ENCODE peak calls at places on chromosomes 12 and 14, in ten cellular contexts. I is body of pancreas, E is choroid plexus epithelial cell, Q is endodermal cell, R is right lobe of liver, M is cardiac muscle cell, G is AG04449, Z is heart right ventricle, F is kidney epithelial cell, N is ascending aorta. U is an unnamed sample.

GRCh38 chr14:51182166-51182565 is 57.9 kb upstream of the TMX1 start:
- DNase-seq in N (no peak), E (no peak), I (no peak), M (peak), G (no peak), R (no peak), Z (no peak), F (no peak), Q (no peak), U (peak)

GRCh38 chr12:15435597-15435996 is 113.3 kb downstream of the PTPRO start:
- DNase-seq in Z (no peak), E (peak), I (no peak), M (peak), G (no peak), R (no peak), Q (no peak), N (no peak), F (no peak), U (peak)

GRCh38 chr14:75399819-75400678 is 27.8 kb upstream of the JDP2 start:
- DNase-seq in F (peak), Z (peak), G (no peak), R (peak), N (peak), M (peak), I (peak), E (no peak), Q (no peak), U (peak)

GRCh38 chr14:82999802-83000201 is 1466.1 kb upstream of the SEL1L start:
- DNase-seq in Q (peak), I (no peak), R (no peak), N (no peak), F (no peak), G (no peak), Z (no peak), M (no peak), E (peak), U (no peak)

GRCh38 chr12:76688001-76688400 is 75.9 kb upstream of the ZDHHC17 start:
- DNase-seq in R (no peak), E (peak), F (no peak), Q (no peak), M (peak), N (no peak), I (no peak), Z (no peak), G (no peak), U (peak)

GRCh38 chr14:57461777-57462320 is 31.8 kb downstream of the CCDC198 start:
- DNase-seq in Q (no peak), E (peak), M (no peak), R (no peak), N (no peak), G (no peak), F (no peak), I (no peak), Z (no peak), U (no peak)

GRCh38 chr14:85463512-85463911 is 66.4 kb upstream of the FLRT2 start:
- DNase-seq in M (no peak), R (no peak), E (peak), Q (no peak), F (no peak), I (no peak), Z (peak), G (no peak), N (no peak), U (no peak)

GRCh38 chr14:75426332-75427125 is 1.3 kb upstream of the JDP2 start:
- DNase-seq in G (no peak), E (no peak), I (no peak), R (no peak), Z (no peak), M (no peak), Q (no peak), N (no peak), F (no peak), U (no peak)

GRCh38 chr12:22626429-22626828 is 1.5 kb downstream of the ETNK1 start:
- DNase-seq in I (no peak), Z (no peak), G (no peak), F (no peak), M (peak), R (no peak), N (no peak), Q (no peak), E (peak), U (peak)

GRCh38 chr14:34190746-34191145 is 239.9 kb upstream of the EGLN3 start:
- DNase-seq in R (no peak), G (no peak), F (no peak), Z (no peak), M (no peak), E (no peak), N (no peak), Q (no peak), I (no peak), U (no peak)

GRCh38 chr12:54262403-54262925 is 17.5 kb downstream of the CBX5 start:
- DNase-seq in F (no peak), N (no peak), I (no peak), R (no peak), G (no peak), E (peak), M (peak), Z (no peak), Q (no peak), U (peak)

GRCh38 chr12:104280703-104281458 is 22.7 kb upstream of the EID3 start:
- DNase-seq in E (peak), Z (no peak), M (peak), N (no peak), R (no peak), I (no peak), Q (no peak), G (peak), F (no peak), U (peak)

GRCh38 chr14:23409966-23410635 is 2.0 kb upstream of the MYH6 start:
- DNase-seq in R (no peak), E (no peak), Z (peak), F (no peak), I (no peak), M (no peak), G (no peak), N (no peak), Q (no peak), U (no peak)
- H3K4me3 ChIP-seq in R (no peak), E (no peak), Z (no peak), F (no peak), I (no peak), M (no peak), G (no peak), N (no peak), Q (no peak), U (no peak)

GRCh38 chr12:119461815-119462214 is 127.3 kb downstream of the CCDC60 start:
- DNase-seq in E (no peak), F (no peak), N (no peak), R (no peak), I (no peak), Z (no peak), M (no peak), G (no peak), Q (no peak), U (no peak)

GRCh38 chr12:119460876-119461275 is 126.3 kb downstream of the CCDC60 start:
- DNase-seq in Q (no peak), N (no peak), G (no peak), F (no peak), I (no peak), E (no peak), Z (no peak), M (no peak), R (no peak), U (no peak)

GRCh38 chr12:119459481-119459880 is 125.0 kb downstream of the CCDC60 start:
- DNase-seq in N (no peak), R (no peak), E (no peak), G (no peak), Q (no peak), Z (no peak), M (no peak), F (no peak), I (no peak), U (no peak)

GRCh38 chr12:119456824-119457223 is 122.3 kb downstream of the CCDC60 start:
- DNase-seq in Z (no peak), I (no peak), Q (no peak), G (no peak), E (no peak), M (no peak), R (no peak), N (no peak), F (no peak), U (no peak)

DNA sequence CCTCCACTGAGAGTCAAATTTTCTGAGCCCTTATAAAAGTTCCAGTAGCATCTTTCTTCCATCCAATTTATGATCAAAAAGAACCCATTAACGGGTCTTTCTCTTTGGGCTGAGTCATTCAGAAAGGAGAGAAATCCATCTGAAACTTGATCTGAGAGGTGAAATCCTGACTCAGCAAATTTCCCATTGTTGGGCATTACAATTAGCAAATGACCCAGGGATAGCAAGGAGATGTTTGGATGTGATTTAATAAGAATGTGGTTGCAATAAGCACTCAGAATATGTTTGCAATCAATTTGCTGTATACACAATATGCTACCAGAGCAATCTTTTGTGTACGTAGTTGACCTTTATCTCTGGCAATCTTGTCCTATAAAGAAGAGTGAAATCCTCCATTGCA is 122.7 kb downstream of the CCDC60 start:
- DNase-seq in F (no peak), R (no peak), Z (no peak), M (no peak), Q (no peak), N (no peak), E (no peak), G (no peak), I (no peak), U (no peak)
- TF ChIP-seq CTCF in F (no peak), R (no peak), Z (no peak), M (no peak), Q (no peak), N (no peak), E (no peak), G (no peak), I (no peak), U (no peak)

DNA sequence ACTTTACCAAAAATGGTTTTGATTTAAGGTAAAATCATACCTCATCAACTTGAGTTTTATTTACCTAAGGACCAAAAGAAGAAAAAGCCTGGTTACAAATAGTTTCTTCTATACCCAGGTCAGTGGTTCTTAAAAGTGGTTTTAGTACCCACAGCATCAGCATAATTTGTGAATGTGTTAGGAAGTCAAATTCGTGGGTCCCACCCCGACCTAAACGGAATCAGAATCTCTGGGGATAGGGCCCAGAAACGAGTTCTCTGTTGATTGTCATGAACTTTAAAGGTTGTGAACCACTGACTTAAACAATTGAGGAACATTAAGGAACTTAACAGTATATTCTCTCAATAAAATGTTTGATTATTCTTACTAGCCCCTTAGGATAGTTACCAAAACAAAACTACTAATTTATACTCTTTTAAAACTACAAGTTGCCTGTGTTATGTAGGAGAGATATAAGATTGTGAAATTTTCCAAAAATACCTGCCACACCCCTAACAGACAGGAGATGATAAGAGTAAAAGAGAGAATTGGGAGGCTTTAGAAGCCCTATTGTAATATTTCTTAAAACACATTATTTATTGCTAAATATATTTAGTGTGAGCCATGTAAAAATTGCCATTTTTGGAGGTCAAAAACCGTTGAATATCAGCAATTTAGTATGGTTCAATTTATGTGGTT is 669 bp upstream of the SLC25A21 start:
- DNase-seq in G (no peak), I (no peak), E (no peak), F (no peak), N (no peak), Z (no peak), Q (no peak), R (no peak), M (no peak), U (no peak)
- H3K4me3 ChIP-seq in G (peak), I (no peak), E (peak), F (peak), N (peak), Z (peak), Q (peak), R (peak), M (peak), U (peak)

DNA sequence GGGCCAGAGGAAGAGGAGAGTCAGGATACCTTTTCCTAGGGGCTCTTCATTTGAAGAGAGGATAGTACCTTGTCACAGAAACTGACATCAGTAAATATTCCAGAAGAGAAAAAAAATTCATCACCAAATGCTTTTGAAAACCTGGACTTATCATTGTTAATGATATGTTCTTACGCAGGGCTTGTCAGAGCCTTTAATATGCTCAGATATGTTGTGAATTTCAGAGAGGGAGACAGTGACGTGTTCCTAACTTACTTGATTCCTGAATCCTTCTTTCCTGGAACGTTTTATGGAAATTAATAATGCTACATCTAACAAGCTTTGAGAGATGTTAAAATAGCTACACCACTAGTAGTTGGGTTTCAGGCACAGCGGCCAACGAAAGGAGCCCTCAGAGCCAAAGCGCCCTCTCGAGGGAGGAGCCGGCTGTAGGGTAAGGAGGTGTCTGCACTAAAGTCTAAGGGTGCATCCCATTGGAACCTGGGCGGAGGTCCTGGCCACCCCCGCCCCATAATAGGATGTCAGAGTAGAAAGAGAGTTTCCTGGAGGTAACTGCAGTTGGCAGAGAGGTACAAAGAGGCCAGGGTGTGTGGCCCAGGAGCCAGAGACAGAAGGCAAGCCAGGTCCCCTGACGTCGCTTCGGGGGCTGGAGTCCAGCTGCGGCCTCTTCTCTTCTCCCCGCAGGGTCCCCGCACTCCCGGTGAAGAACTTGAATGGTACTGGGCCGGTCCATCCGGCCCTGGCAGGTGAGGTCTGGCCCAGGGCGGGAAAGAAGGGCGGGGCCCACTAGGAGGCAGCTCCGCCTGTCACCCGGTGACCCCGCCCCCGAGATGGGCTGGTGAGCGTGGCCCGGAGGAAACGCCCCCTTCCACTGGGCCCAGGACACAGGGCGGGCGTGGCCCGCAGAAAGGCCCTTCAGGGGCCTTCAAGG is 36.2 kb downstream of the DTX1 start:
- DNase-seq in I (peak), E (peak), N (no peak), Z (no peak), G (no peak), Q (peak), F (no peak), R (no peak), M (peak), U (peak)
- TF ChIP-seq CTCF in I (no peak), E (peak), N (no peak), Z (peak), G (no peak), Q (peak), F (peak), R (no peak), M (peak), U (peak)

GRCh38 chr14:41607119-41607785 is 576 bp downstream of the LRFN5 start:
- DNase-seq in Z (no peak), F (no peak), G (no peak), E (peak), Q (peak), M (no peak), I (no peak), R (peak), N (no peak), U (peak)

GRCh38 chr14:41606249-41607118 is at the start of gene LRFN5:
- DNase-seq in Z (peak), G (no peak), R (peak), F (no peak), I (no peak), E (peak), Q (peak), M (peak), N (no peak), U (peak)

GRCh38 chr14:41605550-41606248 is 977 bp upstream of the LRFN5 start:
- DNase-seq in E (peak), I (no peak), F (no peak), M (peak), R (no peak), G (no peak), Z (no peak), Q (peak), N (no peak), U (peak)

GRCh38 chr14:41607966-41608663 is 1.4 kb downstream of the LRFN5 start:
- DNase-seq in N (no peak), E (peak), R (peak), F (no peak), M (no peak), Z (no peak), I (no peak), Q (peak), G (no peak), U (peak)

DNA sequence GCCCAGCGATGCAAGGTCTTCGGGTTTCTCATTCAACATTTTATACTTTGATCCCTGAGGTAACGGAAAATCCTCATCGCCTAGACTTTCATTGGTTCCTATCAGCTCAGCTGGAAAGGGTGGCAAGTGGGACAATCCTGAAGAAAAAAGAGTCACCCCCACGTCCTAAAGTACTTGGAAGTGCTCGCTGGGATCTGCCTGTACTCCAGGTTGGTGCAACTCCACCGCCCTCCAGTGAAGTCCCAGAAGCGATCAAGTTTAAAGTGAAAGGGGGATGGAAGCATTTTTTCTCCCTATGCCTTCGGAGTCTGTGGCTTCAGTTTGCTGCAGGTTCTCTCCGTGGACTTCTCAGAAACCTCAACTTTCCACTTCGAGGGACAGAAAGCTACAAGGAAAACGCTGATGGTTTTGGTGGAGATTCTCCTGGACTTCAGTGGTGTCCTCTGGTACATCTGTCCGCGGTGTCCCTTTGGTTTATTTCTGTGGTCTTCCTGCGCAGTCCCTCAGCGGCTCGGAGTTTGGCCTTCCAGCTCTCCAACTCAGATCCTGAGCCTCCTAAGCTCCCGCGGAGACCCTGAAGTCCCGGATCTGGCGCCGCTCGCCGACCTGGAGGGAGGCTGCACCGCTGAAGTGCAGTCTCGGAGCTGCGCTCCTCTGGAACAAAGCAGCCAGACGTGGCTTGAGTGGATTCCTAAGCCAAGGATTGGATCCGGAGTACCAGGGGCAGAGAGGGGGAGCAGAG is 1.7 kb upstream of the LRFN5 start:
- DNase-seq in F (no peak), I (no peak), R (no peak), Q (peak), Z (peak), E (peak), G (no peak), N (no peak), M (peak), U (peak)
- H3K4me3 ChIP-seq in F (peak), I (no peak), R (no peak), Q (peak), Z (peak), E (peak), G (peak), N (peak), M (peak), U (peak)

DNA sequence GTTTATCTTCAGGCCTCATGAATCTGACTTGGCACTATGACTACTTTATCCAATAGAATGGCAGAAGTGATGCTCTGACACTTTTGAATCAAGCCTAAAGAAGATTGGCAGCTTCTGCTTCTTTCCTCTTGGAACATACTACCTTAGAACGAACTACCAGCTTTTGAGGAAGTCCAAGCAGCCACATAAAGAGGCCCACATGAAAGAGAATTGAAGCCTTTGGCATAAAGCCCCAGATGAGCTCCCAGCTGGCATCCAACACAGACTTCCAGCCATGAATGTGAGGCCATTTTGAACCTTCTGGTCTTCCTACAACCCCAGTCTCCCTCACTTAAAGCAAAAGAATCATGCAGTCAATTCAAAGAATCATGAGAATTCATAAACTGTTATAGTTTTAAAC is 65.8 kb downstream of the EEA1 start:
- DNase-seq in N (no peak), M (no peak), G (no peak), Q (no peak), E (no peak), F (no peak), I (no peak), R (no peak), Z (no peak), U (no peak)
- TF ChIP-seq CTCF in N (no peak), M (no peak), G (no peak), Q (no peak), E (no peak), F (no peak), I (no peak), R (no peak), Z (no peak), U (no peak)

GRCh38 chr14:95515523-95516517 is 630 bp downstream of the SYNE3 start:
- DNase-seq in Z (peak), R (peak), M (peak), E (peak), F (no peak), Q (peak), N (peak), I (peak), G (no peak), U (peak)

GRCh38 chr14:95516554-95517209 is at the start of gene SYNE3:
- DNase-seq in Q (peak), R (peak), Z (peak), I (peak), G (no peak), M (peak), F (no peak), N (no peak), E (no peak), U (no peak)

GRCh38 chr14:95514131-95515079 is 2.0 kb downstream of the SYNE3 start:
- DNase-seq in F (no peak), R (peak), Q (peak), Z (no peak), E (no peak), I (peak), M (no peak), G (no peak), N (peak), U (no peak)

GRCh38 chr14:95513261-95513660 is 3.2 kb downstream of the SYNE3 start:
- DNase-seq in I (no peak), E (no peak), M (no peak), Q (no peak), Z (no peak), F (no peak), N (peak), R (no peak), G (no peak), U (no peak)

GRCh38 chr14:95515080-95515489 is 1.4 kb downstream of the SYNE3 start:
- DNase-seq in Z (no peak), G (no peak), Q (peak), I (peak), N (peak), M (peak), F (no peak), R (no peak), E (no peak), U (peak)
- H3K4me3 ChIP-seq in Z (peak), G (peak), Q (peak), I (no peak), N (peak), M (no peak), F (no peak), R (peak), E (peak), U (peak)

U was measured in fibroblast of the aortic adventitia.